ENCODE peak calls at places on chromosomes 3 and 15, in eight cellular contexts. One of them, this sample, is unnamed.

GRCh38 chr3:23575697-23576096 is 230.1 kb upstream of the UBE2E1 start:
- DNase-seq in GM10248: no peak
- DNase-seq in WERI-Rb-1: no peak
- DNase-seq in body of pancreas: no peak
- DNase-seq in fibroblast of pulmonary artery: peak
- DNase-seq in MM.1S: no peak
- DNase-seq in A549: no peak
- DNase-seq in GM12865: no peak
- DNase-seq in this sample: no peak

GRCh38 chr3:152413244-152413643 is 144.5 kb downstream of the MBNL1 start:
- DNase-seq in GM10248: no peak
- DNase-seq in WERI-Rb-1: no peak
- DNase-seq in body of pancreas: no peak
- DNase-seq in fibroblast of pulmonary artery: no peak
- DNase-seq in MM.1S: no peak
- DNase-seq in A549: no peak
- DNase-seq in GM12865: no peak
- DNase-seq in this sample: no peak

GRCh38 chr3:137116619-137117018 is 158.8 kb downstream of the IL20RB start:
- DNase-seq in GM10248: no peak
- DNase-seq in WERI-Rb-1: no peak
- DNase-seq in body of pancreas: no peak
- DNase-seq in fibroblast of pulmonary artery: no peak
- DNase-seq in MM.1S: no peak
- DNase-seq in A549: no peak
- DNase-seq in GM12865: no peak
- DNase-seq in this sample: no peak

GRCh38 chr15:50051811-50052419 is 67.1 kb downstream of the ATP8B4 start:
- DNase-seq in GM10248: peak
- DNase-seq in WERI-Rb-1: peak
- DNase-seq in body of pancreas: peak
- DNase-seq in fibroblast of pulmonary artery: peak
- DNase-seq in MM.1S: peak
- DNase-seq in A549: peak
- DNase-seq in GM12865: peak
- DNase-seq in this sample: peak

GRCh38 chr3:125594581-125595011 is 701 bp downstream of the OSBPL11 start:
- DNase-seq in GM10248: no peak
- DNase-seq in WERI-Rb-1: peak
- DNase-seq in body of pancreas: peak
- DNase-seq in fibroblast of pulmonary artery: no peak
- DNase-seq in MM.1S: peak
- DNase-seq in A549: no peak
- DNase-seq in GM12865: peak
- DNase-seq in this sample: no peak

GRCh38 chr3:82743196-82743595 is 981.8 kb upstream of the GBE1 start:
- DNase-seq in GM10248: no peak
- DNase-seq in WERI-Rb-1: no peak
- DNase-seq in body of pancreas: no peak
- DNase-seq in fibroblast of pulmonary artery: no peak
- DNase-seq in MM.1S: no peak
- DNase-seq in A549: no peak
- DNase-seq in GM12865: no peak
- DNase-seq in this sample: no peak

GRCh38 chr3:4476507-4476906 is 9.4 kb upstream of the SUMF1 start:
- DNase-seq in GM10248: no peak
- DNase-seq in WERI-Rb-1: no peak
- DNase-seq in body of pancreas: no peak
- DNase-seq in fibroblast of pulmonary artery: peak
- DNase-seq in MM.1S: no peak
- DNase-seq in A549: no peak
- DNase-seq in GM12865: no peak
- DNase-seq in this sample: no peak

GRCh38 chr3:85670626-85671025 is 711.8 kb downstream of the CADM2 start:
- DNase-seq in GM10248: no peak
- DNase-seq in WERI-Rb-1: no peak
- DNase-seq in body of pancreas: no peak
- DNase-seq in fibroblast of pulmonary artery: no peak
- DNase-seq in MM.1S: no peak
- DNase-seq in A549: no peak
- DNase-seq in GM12865: no peak
- DNase-seq in this sample: no peak

GRCh38 chr15:47820780-47821319 is 103.5 kb downstream of the SEMA6D start:
- DNase-seq in GM10248: no peak
- DNase-seq in WERI-Rb-1: no peak
- DNase-seq in body of pancreas: no peak
- DNase-seq in fibroblast of pulmonary artery: peak
- DNase-seq in MM.1S: no peak
- DNase-seq in A549: no peak
- DNase-seq in GM12865: peak
- DNase-seq in this sample: no peak

GRCh38 chr15:79970921-79971434 is at the start of gene BCL2A1:
- DNase-seq in GM10248: peak
- DNase-seq in WERI-Rb-1: no peak
- DNase-seq in body of pancreas: no peak
- DNase-seq in fibroblast of pulmonary artery: peak
- DNase-seq in MM.1S: no peak
- DNase-seq in A549: peak
- DNase-seq in GM12865: peak
- DNase-seq in this sample: peak

GRCh38 chr3:14216257-14217048 is 37.8 kb downstream of the LSM3 start:
- DNase-seq in GM10248: no peak
- DNase-seq in WERI-Rb-1: peak
- DNase-seq in body of pancreas: peak
- DNase-seq in fibroblast of pulmonary artery: peak
- DNase-seq in MM.1S: no peak
- DNase-seq in A549: no peak
- DNase-seq in GM12865: no peak
- DNase-seq in this sample: no peak

GRCh38 chr3:139339219-139339906 is 4.5 kb upstream of the MRPS22 start:
- DNase-seq in GM10248: no peak
- DNase-seq in WERI-Rb-1: no peak
- DNase-seq in body of pancreas: no peak
- DNase-seq in fibroblast of pulmonary artery: no peak
- DNase-seq in MM.1S: no peak
- DNase-seq in A549: no peak
- DNase-seq in GM12865: no peak
- DNase-seq in this sample: no peak

GRCh38 chr15:78440375-78441373 is 2.7 kb downstream of the IREB2 start:
- DNase-seq in GM10248: no peak
- DNase-seq in WERI-Rb-1: no peak
- DNase-seq in body of pancreas: no peak
- DNase-seq in fibroblast of pulmonary artery: no peak
- DNase-seq in MM.1S: no peak
- DNase-seq in A549: no peak
- DNase-seq in GM12865: no peak
- DNase-seq in this sample: no peak

GRCh38 chr15:25743909-25744275 is 119.2 kb downstream of the ATP10A start:
- DNase-seq in GM10248: no peak
- DNase-seq in WERI-Rb-1: no peak
- DNase-seq in body of pancreas: no peak
- DNase-seq in fibroblast of pulmonary artery: no peak
- DNase-seq in MM.1S: no peak
- DNase-seq in A549: no peak
- DNase-seq in GM12865: no peak
- DNase-seq in this sample: no peak

GRCh38 chr15:34606545-34606944 is 23.1 kb upstream of the GOLGA8B start:
- DNase-seq in GM10248: no peak
- DNase-seq in WERI-Rb-1: no peak
- DNase-seq in body of pancreas: no peak
- DNase-seq in fibroblast of pulmonary artery: no peak
- DNase-seq in MM.1S: no peak
- DNase-seq in A549: no peak
- DNase-seq in GM12865: no peak
- DNase-seq in this sample: no peak

GRCh38 chr15:46386356-46386755 is 751.5 kb downstream of the SQOR start:
- DNase-seq in GM10248: no peak
- DNase-seq in WERI-Rb-1: no peak
- DNase-seq in body of pancreas: no peak
- DNase-seq in fibroblast of pulmonary artery: no peak
- DNase-seq in MM.1S: no peak
- DNase-seq in A549: no peak
- DNase-seq in GM12865: peak
- DNase-seq in this sample: no peak

GRCh38 chr3:157502916-157503620 is at the start of gene VEPH1:
- DNase-seq in GM10248: no peak
- DNase-seq in WERI-Rb-1: no peak
- DNase-seq in body of pancreas: peak
- DNase-seq in fibroblast of pulmonary artery: peak
- DNase-seq in MM.1S: no peak
- DNase-seq in A549: no peak
- DNase-seq in GM12865: no peak
- DNase-seq in this sample: no peak

GRCh38 chr15:64426845-64427465 is 33.4 kb upstream of the ZNF609 start:
- DNase-seq in GM10248: no peak
- DNase-seq in WERI-Rb-1: peak
- DNase-seq in body of pancreas: no peak
- DNase-seq in fibroblast of pulmonary artery: peak
- DNase-seq in MM.1S: peak
- DNase-seq in A549: no peak
- DNase-seq in GM12865: peak
- DNase-seq in this sample: no peak

GRCh38 chr15:35023794-35024193 is 35.7 kb upstream of the ZNF770 start:
- DNase-seq in GM10248: no peak
- DNase-seq in WERI-Rb-1: no peak
- DNase-seq in body of pancreas: no peak
- DNase-seq in fibroblast of pulmonary artery: no peak
- DNase-seq in MM.1S: no peak
- DNase-seq in A549: no peak
- DNase-seq in GM12865: no peak
- DNase-seq in this sample: no peak

GRCh38 chr3:59575113-59576001 is 525.5 kb upstream of the CFAP20DC start:
- DNase-seq in GM10248: peak
- DNase-seq in WERI-Rb-1: peak
- DNase-seq in body of pancreas: peak
- DNase-seq in fibroblast of pulmonary artery: peak
- DNase-seq in MM.1S: peak
- DNase-seq in A549: peak
- DNase-seq in GM12865: peak
- DNase-seq in this sample: peak

GRCh38 chr3:41267975-41268640 is 68.8 kb downstream of the CTNNB1 start:
- DNase-seq in GM10248: no peak
- DNase-seq in WERI-Rb-1: no peak
- DNase-seq in body of pancreas: no peak
- DNase-seq in fibroblast of pulmonary artery: peak
- DNase-seq in MM.1S: no peak
- DNase-seq in A549: peak
- DNase-seq in GM12865: no peak
- DNase-seq in this sample: no peak

DNA sequence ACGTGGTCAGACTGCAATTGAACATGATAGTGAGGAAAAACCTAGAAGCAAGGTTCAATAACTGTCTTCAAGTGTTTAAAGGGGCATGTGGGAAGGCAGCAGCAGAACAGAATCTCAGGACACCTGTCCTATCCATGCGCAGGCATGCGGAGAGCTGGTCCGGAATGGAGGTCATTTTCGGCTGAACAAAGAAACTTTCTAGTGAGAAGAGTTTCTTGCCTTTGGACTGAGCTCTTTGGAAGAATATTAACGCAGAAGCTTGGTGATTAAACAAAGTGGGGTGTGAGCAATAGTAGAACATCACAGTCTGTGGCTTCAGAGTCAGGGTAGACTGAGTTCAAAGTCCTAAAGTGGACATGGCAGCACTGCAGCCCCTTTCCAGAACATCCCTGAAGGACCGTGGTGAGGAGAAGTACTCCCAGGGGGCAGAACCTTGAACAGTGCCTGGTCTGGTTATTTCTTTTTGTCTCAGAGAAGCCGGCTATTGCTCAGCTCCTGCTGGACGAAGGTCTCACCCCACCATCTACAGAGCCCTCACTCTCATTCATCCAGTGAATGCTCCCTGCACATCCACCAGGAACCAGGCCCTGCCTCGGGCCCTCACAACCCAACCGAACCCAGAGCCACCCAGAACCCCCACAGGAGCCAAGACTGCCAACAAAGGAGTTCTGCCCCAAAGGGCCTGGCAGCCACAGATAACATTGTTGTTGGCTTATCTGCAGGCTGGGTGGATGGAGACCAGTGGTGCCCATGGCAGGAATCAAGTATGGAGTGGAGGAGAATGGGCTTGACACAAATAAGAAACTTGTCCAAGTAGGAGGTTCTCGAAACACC is 2.8 kb upstream of the SSUH2 start:
- DNase-seq in GM10248: no peak
- DNase-seq in WERI-Rb-1: no peak
- DNase-seq in body of pancreas: no peak
- DNase-seq in fibroblast of pulmonary artery: no peak
- DNase-seq in MM.1S: no peak
- DNase-seq in A549: no peak
- DNase-seq in GM12865: no peak
- DNase-seq in this sample: no peak
- TF ChIP-seq CTCF in GM10248: no peak
- TF ChIP-seq CTCF in WERI-Rb-1: no peak
- TF ChIP-seq CTCF in body of pancreas: no peak
- TF ChIP-seq CTCF in fibroblast of pulmonary artery: no peak
- TF ChIP-seq CTCF in MM.1S: no peak
- TF ChIP-seq CTCF in A549: no peak
- TF ChIP-seq CTCF in GM12865: no peak
- TF ChIP-seq CTCF in this sample: no peak

GRCh38 chr3:70065666-70066253 is 66.2 kb downstream of the SAMMSON start:
- DNase-seq in GM10248: no peak
- DNase-seq in WERI-Rb-1: peak
- DNase-seq in body of pancreas: no peak
- DNase-seq in fibroblast of pulmonary artery: no peak
- DNase-seq in MM.1S: no peak
- DNase-seq in A549: peak
- DNase-seq in GM12865: no peak
- DNase-seq in this sample: no peak
- TF ChIP-seq CTCF in GM10248: peak
- TF ChIP-seq CTCF in WERI-Rb-1: peak
- TF ChIP-seq CTCF in body of pancreas: no peak
- TF ChIP-seq CTCF in fibroblast of pulmonary artery: no peak
- TF ChIP-seq CTCF in MM.1S: peak
- TF ChIP-seq CTCF in A549: peak
- TF ChIP-seq CTCF in GM12865: no peak
- TF ChIP-seq CTCF in this sample: peak

DNA sequence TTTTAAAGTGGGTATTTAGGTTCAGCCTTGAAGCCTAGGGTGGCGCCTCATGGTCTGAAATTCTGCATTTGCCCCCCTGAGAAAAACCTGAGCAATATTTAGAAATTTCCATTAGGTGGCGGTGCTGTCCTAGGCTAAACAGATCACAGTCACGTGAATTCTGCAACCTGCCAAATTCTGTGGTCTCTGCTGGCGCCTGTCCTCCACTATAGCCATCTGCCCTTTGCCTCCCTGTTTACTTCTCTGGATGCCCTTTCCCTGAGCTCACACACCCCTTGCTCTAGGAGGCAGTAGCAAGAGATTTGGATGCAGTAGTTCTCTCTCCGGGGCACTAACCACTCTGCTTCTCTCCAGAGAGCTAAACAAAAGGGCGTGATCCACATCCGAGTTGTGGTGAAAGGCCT is 9.1 kb downstream of the MRPS11 start:
- DNase-seq in GM10248: peak
- DNase-seq in WERI-Rb-1: peak
- DNase-seq in body of pancreas: peak
- DNase-seq in fibroblast of pulmonary artery: peak
- DNase-seq in MM.1S: peak
- DNase-seq in A549: peak
- DNase-seq in GM12865: peak
- DNase-seq in this sample: peak
- TF ChIP-seq CTCF in GM10248: peak
- TF ChIP-seq CTCF in WERI-Rb-1: peak
- TF ChIP-seq CTCF in body of pancreas: peak
- TF ChIP-seq CTCF in fibroblast of pulmonary artery: peak
- TF ChIP-seq CTCF in MM.1S: peak
- TF ChIP-seq CTCF in A549: peak
- TF ChIP-seq CTCF in GM12865: peak
- TF ChIP-seq CTCF in this sample: peak

GRCh38 chr3:143124683-143125520 is 5.3 kb downstream of the CHST2 start:
- DNase-seq in GM10248: no peak
- DNase-seq in WERI-Rb-1: no peak
- DNase-seq in body of pancreas: no peak
- DNase-seq in fibroblast of pulmonary artery: no peak
- DNase-seq in MM.1S: no peak
- DNase-seq in A549: no peak
- DNase-seq in GM12865: no peak
- DNase-seq in this sample: no peak
- TF ChIP-seq CTCF in GM10248: no peak
- TF ChIP-seq CTCF in WERI-Rb-1: no peak
- TF ChIP-seq CTCF in body of pancreas: no peak
- TF ChIP-seq CTCF in fibroblast of pulmonary artery: no peak
- TF ChIP-seq CTCF in MM.1S: no peak
- TF ChIP-seq CTCF in A549: no peak
- TF ChIP-seq CTCF in GM12865: no peak
- TF ChIP-seq CTCF in this sample: no peak

This sample was measured in GM13976.